ENCODE peak calls at places on chromosomes 7 and 10, in five cellular contexts. I, J, E, V and T are unnamed samples.

GRCh38 chr7:157010588-157011332 is at the start of gene MNX1:
- DNase-seq in I (peak), J (no peak), E (peak), V (no peak), T (peak)

GRCh38 chr7:64876792-64877713 is 26.0 kb upstream of the ZNF273 start:
- DNase-seq in I (peak), J (no peak), E (peak), V (no peak), T (peak)

GRCh38 chr10:119098576-119098975 is 5.3 kb upstream of the DENND10 start:
- DNase-seq in I (no peak), J (no peak), E (no peak), V (no peak), T (no peak)

GRCh38 chr7:151696738-151697514 is 177.2 kb upstream of the RHEB start:
- DNase-seq in I (no peak), J (no peak), E (no peak), V (no peak), T (peak)

GRCh38 chr7:503575-504111 is 16.0 kb downstream of the PDGFA start:
- DNase-seq in I (no peak), J (no peak), E (no peak), V (no peak), T (no peak)

GRCh38 chr7:94779070-94779469 is 123.1 kb upstream of the SGCE start:
- DNase-seq in I (no peak), J (no peak), E (no peak), V (peak), T (no peak)

GRCh38 chr7:78714302-78714857 is 739.1 kb downstream of the MAGI2 start:
- DNase-seq in I (no peak), J (no peak), E (no peak), V (no peak), T (no peak)

GRCh38 chr7:19110026-19110777 is 7.2 kb downstream of the TWIST1 start:
- DNase-seq in I (peak), J (no peak), E (no peak), V (no peak), T (no peak)

GRCh38 chr7:148772297-148773089 is 73.8 kb downstream of the CUL1 start:
- DNase-seq in I (no peak), J (peak), E (no peak), V (peak), T (no peak)

GRCh38 chr7:106281919-106282318 is 2.9 kb downstream of the NAMPT start:
- DNase-seq in I (no peak), J (no peak), E (no peak), V (peak), T (no peak)

GRCh38 chr7:37342665-37343471 is 105.8 kb downstream of the ELMO1 start:
- DNase-seq in I (no peak), J (no peak), E (no peak), V (no peak), T (no peak)

GRCh38 chr10:31977440-31978157 is 49.0 kb upstream of the ARHGAP12 start:
- DNase-seq in I (no peak), J (peak), E (no peak), V (peak), T (no peak)

GRCh38 chr7:11609071-11609470 is 222.9 kb downstream of the THSD7A start:
- DNase-seq in I (no peak), J (no peak), E (no peak), V (no peak), T (no peak)

GRCh38 chr10:60646966-60647796 is 131.1 kb upstream of the CDK1 start:
- DNase-seq in I (peak), J (peak), E (no peak), V (peak), T (no peak)

GRCh38 chr10:75019360-75019759 is 92.1 kb upstream of the SAMD8 start:
- DNase-seq in I (no peak), J (peak), E (no peak), V (peak), T (no peak)

GRCh38 chr7:1361756-1362125 is 97.5 kb downstream of the MICALL2 start:
- DNase-seq in I (no peak), J (no peak), E (no peak), V (no peak), T (no peak)

GRCh38 chr7:148286150-148286549 is 304.4 kb upstream of the C7orf33 start:
- DNase-seq in I (no peak), J (no peak), E (no peak), V (peak), T (no peak)

GRCh38 chr10:70462349-70462984 is 16.1 kb upstream of the PALD1 start:
- DNase-seq in I (no peak), J (no peak), E (no peak), V (no peak), T (no peak)

GRCh38 chr7:7707756-7708310 is 10.6 kb downstream of the RPA3 start:
- DNase-seq in I (peak), J (peak), E (no peak), V (peak), T (no peak)

GRCh38 chr7:48261696-48262095 is 90.4 kb downstream of the ABCA13 start:
- DNase-seq in I (no peak), J (no peak), E (no peak), V (no peak), T (no peak)

GRCh38 chr7:7146837-7147236 is 35.5 kb upstream of the C1GALT1 start:
- DNase-seq in I (no peak), J (no peak), E (no peak), V (no peak), T (no peak)

GRCh38 chr10:13684252-13684791 is 97.6 kb downstream of the PRPF18 start:
- DNase-seq in I (no peak), J (peak), E (no peak), V (peak), T (no peak)

GRCh38 chr10:84200537-84201243 is 6.4 kb downstream of the CDHR1 start:
- DNase-seq in I (no peak), J (no peak), E (no peak), V (no peak), T (no peak)

GRCh38 chr7:122438001-122438400 is 133.5 kb upstream of the FEZF1 start:
- DNase-seq in I (peak), J (no peak), E (no peak), V (no peak), T (no peak)

GRCh38 chr7:28596245-28596935 is 184.1 kb downstream of the CREB5 start:
- DNase-seq in I (no peak), J (peak), E (no peak), V (no peak), T (no peak)

GRCh38 chr10:112524637-112525036 is 77.6 kb downstream of the VTI1A start:
- DNase-seq in I (no peak), J (peak), E (no peak), V (no peak), T (no peak)

GRCh38 chr10:86775056-86775858 is 18.8 kb downstream of the BMPR1A start:
- DNase-seq in I (no peak), J (peak), E (no peak), V (peak), T (no peak)

GRCh38 chr7:18866359-18867036 is 250.9 kb downstream of the TWIST1 start:
- DNase-seq in I (no peak), J (peak), E (no peak), V (peak), T (no peak)

GRCh38 chr7:151759591-151760042 is 117.3 kb downstream of the PRKAG2 start:
- DNase-seq in I (peak), J (peak), E (peak), V (peak), T (peak)

GRCh38 chr10:88980247-88980646 is 10.4 kb upstream of the FAS start:
- DNase-seq in I (no peak), J (no peak), E (no peak), V (no peak), T (no peak)

GRCh38 chr7:46943996-46944395 is 637.9 kb downstream of the TNS3 start:
- DNase-seq in I (no peak), J (no peak), E (no peak), V (no peak), T (no peak)

GRCh38 chr7:98877146-98877545 is 1.2 kb upstream of the TRRAP start:
- DNase-seq in I (no peak), J (no peak), E (no peak), V (no peak), T (no peak)

GRCh38 chr10:86673216-86673826 is 5.0 kb downstream of the LDB3 start:
- DNase-seq in I (no peak), J (no peak), E (no peak), V (no peak), T (no peak)

GRCh38 chr7:40922316-40922670 is 780.6 kb downstream of the INHBA start:
- DNase-seq in I (no peak), J (peak), E (no peak), V (peak), T (no peak)

GRCh38 chr7:28808786-28809533 is 149.2 kb downstream of the TRIL start:
- DNase-seq in I (no peak), J (peak), E (peak), V (peak), T (peak)

GRCh38 chr7:144384555-144385245 is 18.8 kb downstream of the NOBOX start:
- DNase-seq in I (no peak), J (no peak), E (peak), V (peak), T (peak)

GRCh38 chr10:16835223-16835622 is 18.0 kb upstream of the RSU1 start:
- DNase-seq in I (no peak), J (no peak), E (no peak), V (no peak), T (no peak)

GRCh38 chr10:75716506-75716905 is 285.1 kb downstream of the LRMDA start:
- DNase-seq in I (no peak), J (no peak), E (no peak), V (no peak), T (no peak)

GRCh38 chr10:114697061-114697598 is 39.1 kb upstream of the ABLIM1 start:
- DNase-seq in I (no peak), J (peak), E (no peak), V (peak), T (no peak)

DNA sequence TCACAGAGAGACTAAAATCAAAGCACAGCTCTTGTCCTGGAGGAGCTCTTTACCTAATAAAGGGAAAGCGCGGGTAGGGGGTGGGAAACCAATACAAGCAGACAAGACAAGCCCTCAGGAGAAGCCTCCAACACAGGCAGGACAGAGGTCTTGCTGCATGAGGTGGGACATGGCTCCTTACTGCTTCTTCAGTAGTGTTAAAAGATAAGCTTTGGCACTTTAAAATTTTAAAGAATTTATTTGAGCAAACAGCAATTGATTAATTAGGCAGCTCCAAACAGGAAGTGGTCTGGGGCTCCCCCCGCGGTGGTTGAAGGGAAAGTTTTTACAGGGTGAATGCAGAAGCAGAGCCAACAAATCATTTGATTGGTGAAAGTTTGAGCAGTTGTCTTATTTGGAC is 50.3 kb upstream of the MACC1 start:
- DNase-seq in I (no peak), J (no peak), E (peak), V (no peak), T (peak)
- H2BK15ac ChIP-seq in I (no peak), J (peak), E (no peak), V (no peak), T (no peak)

GRCh38 chr10:92688927-92689662 is 660 bp upstream of the HHEX start:
- DNase-seq in I (peak), J (peak), E (peak), V (peak), T (peak)
- H2AFZ ChIP-seq in I (peak), J (peak), E (peak), V (peak), T (no peak)

GRCh38 chr7:138161600-138162081 is 85.4 kb downstream of the AKR1D1 start:
- DNase-seq in I (peak), J (peak), E (peak), V (peak), T (peak)
- H2BK15ac ChIP-seq in I (no peak), J (no peak), E (no peak), V (no peak), T (no peak)

DNA sequence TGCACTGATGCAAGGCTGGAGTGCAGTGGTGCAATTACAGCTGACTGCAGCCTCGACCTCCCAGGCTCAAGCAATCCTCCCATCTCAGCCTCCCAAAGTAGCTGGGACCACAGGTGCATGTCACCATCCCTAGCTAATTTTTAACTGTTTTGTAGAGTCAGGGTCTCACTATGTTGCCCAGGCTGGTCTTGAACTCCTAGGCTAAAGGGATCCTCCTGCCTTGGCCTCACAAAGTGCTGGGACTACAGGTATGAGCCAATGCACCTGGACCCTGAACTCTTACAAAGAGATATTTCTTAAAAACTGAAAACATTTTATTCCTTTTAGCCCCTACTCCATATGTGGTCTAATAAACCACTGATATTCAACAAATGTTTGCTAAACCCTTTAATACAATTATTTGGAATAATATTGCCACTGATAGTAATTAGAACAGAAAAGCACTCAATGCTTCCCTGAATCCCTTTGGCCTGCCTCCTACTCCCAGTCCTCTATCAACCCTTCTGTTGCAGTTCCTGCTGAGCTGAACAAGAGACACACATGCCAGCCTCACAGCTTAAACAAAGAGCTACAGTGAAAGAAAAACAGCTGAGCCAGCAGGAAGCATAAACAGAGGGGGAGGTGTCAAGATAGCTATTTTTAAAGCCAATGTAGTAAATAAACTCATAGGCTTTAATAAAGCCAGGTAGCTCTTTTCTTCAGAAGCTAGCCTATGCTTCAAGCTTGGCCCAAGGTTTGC is 7.0 kb upstream of the GNAI1 start:
- DNase-seq in I (peak), J (no peak), E (no peak), V (peak), T (peak)
- H2AFZ ChIP-seq in I (no peak), J (no peak), E (no peak), V (no peak), T (no peak)

GRCh38 chr7:86928308-86928707 is 131.1 kb downstream of the ELAPOR2 start:
- DNase-seq in I (no peak), J (no peak), E (no peak), V (no peak), T (no peak)

GRCh38 chr7:86932038-86932512 is 127.4 kb downstream of the ELAPOR2 start:
- DNase-seq in I (no peak), J (peak), E (no peak), V (peak), T (no peak)

GRCh38 chr7:86931439-86931838 is 128.0 kb downstream of the ELAPOR2 start:
- DNase-seq in I (no peak), J (no peak), E (no peak), V (no peak), T (no peak)

GRCh38 chr7:86929293-86930109 is 130.0 kb downstream of the ELAPOR2 start:
- DNase-seq in I (no peak), J (no peak), E (no peak), V (no peak), T (no peak)

GRCh38 chr7:86930554-86931307 is 128.7 kb downstream of the ELAPOR2 start:
- DNase-seq in I (no peak), J (no peak), E (no peak), V (no peak), T (no peak)
- H2BK15ac ChIP-seq in I (no peak), J (no peak), E (no peak), V (no peak), T (no peak)

DNA sequence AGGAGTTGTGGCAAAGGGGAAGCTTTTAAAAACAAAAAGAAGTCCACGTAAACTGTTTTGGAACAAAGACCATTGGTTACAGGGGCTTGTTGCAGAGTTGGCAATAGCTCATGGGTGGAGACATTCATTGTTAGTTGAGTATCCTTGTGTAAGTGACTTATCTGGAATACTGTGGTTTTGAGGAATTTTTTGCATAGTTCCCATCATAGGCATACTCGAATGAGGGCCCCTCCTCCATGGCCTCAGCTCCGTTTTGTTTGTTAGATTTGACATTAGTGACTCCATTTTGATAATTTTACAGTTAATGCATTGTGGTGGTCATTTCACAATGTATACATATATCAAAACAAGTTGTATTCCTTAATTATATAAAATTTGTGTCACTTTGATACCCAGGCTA is 12.8 kb upstream of the SMKR1 start:
- DNase-seq in I (no peak), J (peak), E (no peak), V (peak), T (no peak)
- H2AFZ ChIP-seq in I (no peak), J (peak), E (no peak), V (no peak), T (no peak)

GRCh38 chr10:121311812-121312443 is 286.3 kb downstream of the FGFR2 start:
- DNase-seq in I (no peak), J (no peak), E (no peak), V (no peak), T (no peak)

GRCh38 chr10:121310151-121310711 is 288.0 kb downstream of the FGFR2 start:
- DNase-seq in I (peak), J (no peak), E (no peak), V (no peak), T (no peak)

GRCh38 chr10:121312582-121312981 is 285.7 kb downstream of the FGFR2 start:
- DNase-seq in I (no peak), J (no peak), E (no peak), V (no peak), T (no peak)

GRCh38 chr10:121316432-121316831 is 281.8 kb downstream of the FGFR2 start:
- DNase-seq in I (no peak), J (no peak), E (no peak), V (no peak), T (no peak)

GRCh38 chr10:121313119-121313858 is 285.0 kb downstream of the FGFR2 start:
- DNase-seq in I (no peak), J (no peak), E (no peak), V (no peak), T (no peak)
- H2BK15ac ChIP-seq in I (no peak), J (no peak), E (no peak), V (no peak), T (no peak)

DNA sequence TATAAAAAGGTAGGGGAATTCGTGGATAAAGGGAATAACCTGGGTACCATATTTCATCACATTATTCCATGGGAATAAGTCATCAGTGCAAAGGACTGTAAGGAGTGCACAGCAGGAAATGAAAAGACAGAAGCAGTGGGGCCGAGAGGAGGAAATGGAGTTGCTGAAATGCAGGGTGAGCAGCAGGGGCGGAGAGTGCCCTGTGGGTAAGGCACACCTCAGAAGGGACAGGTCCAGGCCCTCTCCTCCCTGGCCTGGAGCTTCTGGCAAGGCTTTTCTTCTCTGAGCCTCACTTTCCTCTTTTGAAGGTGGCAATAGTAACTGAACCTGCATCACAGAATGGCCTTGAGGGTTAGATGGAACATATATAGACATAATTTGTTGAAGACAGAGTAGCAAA is 26.2 kb downstream of the IKZF1 start:
- DNase-seq in I (no peak), J (no peak), E (no peak), V (no peak), T (no peak)
- H2AFZ ChIP-seq in I (no peak), J (no peak), E (no peak), V (no peak), T (no peak)